ENCODE peak calls at places on chromosomes 7 and 10, in nine cellular contexts. X is fibroblast of the aortic adventitia; I is stimulated activated CD8-positive, alpha-beta memory T cell treated with anti-CD3 and anti-CD28 coated beads, Interleukin-7, amount 100 ng/mL, for 4 hours; Q is brain microvascular endothelial cell; M is left lobe of liver; A is effector CD4-positive, alpha-beta T cell; L is GM12865; P is NCI-H510A treated with DMSO at 0.1 percent for 48 hours; N is memory B cell. Y is an unnamed sample.

GRCh38 chr10:13717936-13718772 is 131.4 kb downstream of the PRPF18 start:
- DNase-seq in I (peak), N (peak), A (no peak), L (peak), Q (peak), X (peak), M (peak), P (peak), Y (peak)

GRCh38 chr7:114370177-114370576 is 44.4 kb upstream of the FOXP2 start:
- DNase-seq in A (no peak), N (no peak), P (no peak), M (no peak), X (no peak), Q (no peak), I (no peak), L (no peak), Y (no peak)

GRCh38 chr7:13920053-13920697 is 69.3 kb downstream of the ETV1 start:
- DNase-seq in A (no peak), N (no peak), I (no peak), X (peak), L (no peak), Q (peak), M (no peak), P (peak), Y (no peak)

GRCh38 chr10:124748206-124748605 is 4.0 kb upstream of the FAM53B start:
- DNase-seq in I (no peak), A (no peak), Q (no peak), L (no peak), N (no peak), P (no peak), M (no peak), X (no peak), Y (no peak)

GRCh38 chr7:123360631-123361030 is 160.9 kb upstream of the SLC13A1 start:
- DNase-seq in I (no peak), N (no peak), M (no peak), P (no peak), X (no peak), L (no peak), Q (no peak), A (no peak), Y (no peak)

GRCh38 chr10:24237801-24238390 is 29.0 kb downstream of the KIAA1217 start:
- DNase-seq in L (no peak), N (no peak), M (no peak), A (no peak), Q (no peak), X (no peak), P (no peak), I (no peak), Y (no peak)

GRCh38 chr10:58577394-58577793 is 64.7 kb downstream of the BICC1 start:
- DNase-seq in L (no peak), A (no peak), X (peak), P (no peak), M (no peak), N (no peak), I (no peak), Q (no peak), Y (no peak)

GRCh38 chr10:130361351-130362105 is 225.3 kb downstream of the GLRX3 start:
- DNase-seq in L (no peak), P (no peak), N (no peak), Q (no peak), A (no peak), X (no peak), M (no peak), I (no peak), Y (no peak)

GRCh38 chr10:8183241-8183704 is 128.8 kb downstream of the GATA3 start:
- DNase-seq in P (no peak), I (no peak), M (no peak), X (peak), N (no peak), L (peak), Q (no peak), A (peak), Y (peak)

GRCh38 chr10:17276756-17277424 is 48.8 kb downstream of the VIM start:
- DNase-seq in X (no peak), L (no peak), I (no peak), Q (no peak), M (no peak), A (no peak), P (no peak), N (no peak), Y (no peak)

GRCh38 chr7:93228302-93228701 is 2.0 kb upstream of the HEPACAM2 start:
- DNase-seq in N (no peak), Q (peak), P (peak), I (no peak), L (peak), X (peak), A (peak), M (no peak), Y (no peak)

GRCh38 chr10:1762066-1762465 is 24.7 kb upstream of the ADARB2 start:
- DNase-seq in P (no peak), X (no peak), Q (no peak), A (no peak), I (no peak), L (no peak), M (no peak), N (no peak), Y (no peak)

GRCh38 chr7:84912993-84913635 is 273.7 kb downstream of the SEMA3D start:
- DNase-seq in A (no peak), X (peak), P (no peak), M (no peak), I (no peak), L (no peak), Q (no peak), N (no peak), Y (no peak)

GRCh38 chr10:22434521-22434920 is 89.2 kb downstream of the SPAG6 start:
- DNase-seq in P (no peak), M (no peak), Q (no peak), N (no peak), I (no peak), L (no peak), X (no peak), A (no peak), Y (no peak)

GRCh38 chr10:16891375-16892313 is 74.4 kb upstream of the RSU1 start:
- DNase-seq in M (no peak), N (peak), Q (peak), L (peak), I (peak), P (no peak), A (peak), X (peak), Y (no peak)

GRCh38 chr7:16494955-16495719 is 29.6 kb upstream of the SOSTDC1 start:
- DNase-seq in X (no peak), M (no peak), I (no peak), Q (no peak), N (no peak), P (no peak), A (no peak), L (no peak), Y (no peak)

GRCh38 chr7:149284343-149284742 is 22.3 kb downstream of the ZNF783 start:
- DNase-seq in I (no peak), A (peak), Q (no peak), N (peak), M (no peak), L (peak), X (no peak), P (peak), Y (peak)

GRCh38 chr7:1667566-1668485 is 2.3 kb upstream of the ELFN1 start:
- DNase-seq in P (peak), Q (no peak), X (no peak), M (peak), I (no peak), L (no peak), A (no peak), N (no peak), Y (no peak)

GRCh38 chr7:79459381-79459780 is 5.9 kb upstream of the MAGI2 start:
- DNase-seq in X (peak), N (no peak), A (no peak), P (no peak), L (no peak), M (no peak), I (no peak), Q (no peak), Y (no peak)

GRCh38 chr7:111531993-111532392 is 30.3 kb downstream of the IMMP2L start:
- DNase-seq in N (no peak), Q (no peak), A (no peak), L (no peak), P (no peak), X (peak), I (no peak), M (no peak), Y (no peak)

GRCh38 chr10:4638116-4638515 is 187.9 kb upstream of the AKR1E2 start:
- DNase-seq in P (no peak), Q (no peak), I (no peak), X (no peak), A (no peak), N (no peak), L (no peak), M (no peak), Y (no peak)

GRCh38 chr10:59240581-59241183 is 64.2 kb downstream of the PHYHIPL start:
- DNase-seq in A (no peak), M (no peak), I (no peak), N (no peak), Q (peak), L (peak), P (peak), X (peak), Y (no peak)

GRCh38 chr10:79137404-79137803 is 68.6 kb downstream of the ZMIZ1 start:
- DNase-seq in P (no peak), A (no peak), L (no peak), N (no peak), Q (no peak), X (no peak), M (no peak), I (no peak), Y (no peak)

GRCh38 chr7:82335001-82335400 is 108.6 kb downstream of the CACNA2D1 start:
- DNase-seq in N (no peak), X (peak), M (no peak), P (no peak), I (no peak), Q (no peak), A (no peak), L (no peak), Y (no peak)

GRCh38 chr10:124267231-124267885 is 151.4 kb downstream of the OAT start:
- DNase-seq in M (no peak), A (no peak), X (peak), L (no peak), Q (no peak), N (no peak), I (no peak), P (no peak), Y (no peak)

GRCh38 chr10:79090134-79090803 is 21.5 kb downstream of the ZMIZ1 start:
- DNase-seq in L (peak), Q (no peak), N (no peak), M (no peak), X (peak), I (no peak), A (no peak), P (no peak), Y (no peak)

GRCh38 chr7:23020742-23021401 is 6.9 kb upstream of the HYCC1 start:
- DNase-seq in M (no peak), A (no peak), N (no peak), P (no peak), X (peak), L (no peak), I (no peak), Q (peak), Y (no peak)

GRCh38 chr7:193538-194256 is 1.3 kb downstream of the FAM20C start:
- DNase-seq in M (no peak), I (no peak), A (no peak), Q (no peak), L (no peak), N (no peak), P (no peak), X (peak), Y (no peak)

GRCh38 chr7:139111147-139111546 is 1.6 kb upstream of the ZC3HAV1 start:
- DNase-seq in P (no peak), A (no peak), Q (no peak), L (no peak), X (no peak), I (no peak), M (no peak), N (no peak), Y (no peak)